ENCODE peak calls at places on chromosome 7, in five cellular contexts. Z is PC-3; K is naive thymus-derived CD8-positive, alpha-beta T cell; M is stimulated activated CD8-positive, alpha-beta memory T cell treated with anti-CD3 and anti-CD28 coated beads, Interleukin-2, amount 100 ng/mL, for 1 hour; P is trophoblast cell. W is an unnamed sample.

GRCh38 chr7:115825736-115826135 is 204.8 kb downstream of the TFEC start:
- DNase-seq in Z (no peak), K (no peak), M (no peak), P (peak; percentile 41), W (no peak)

GRCh38 chr7:74420006-74420405 is 33.7 kb upstream of the GTF2IRD1 start:
- DNase-seq in Z (no peak), K (no peak), M (no peak), P (no peak), W (no peak)

GRCh38 chr7:80902716-80903308 is 16.0 kb downstream of the SEMA3C start:
- DNase-seq in Z (peak; percentile 63), K (no peak), M (no peak), P (no peak), W (no peak)

GRCh38 chr7:30630986-30631385 is 36.3 kb downstream of the GARS1 start:
- DNase-seq in Z (no peak), K (no peak), M (no peak), P (no peak), W (no peak)

GRCh38 chr7:145489609-145490008 is 627.0 kb upstream of the CNTNAP2 start:
- DNase-seq in Z (no peak), K (no peak), M (no peak), P (no peak), W (no peak)

GRCh38 chr7:151271699-151272355 is 23.3 kb upstream of the SMARCD3 start:
- DNase-seq in Z (no peak), K (no peak), M (no peak), P (peak; percentile 14), W (peak; percentile 67)

GRCh38 chr7:42932861-42933591 is 850 bp downstream of the MRPL32 start:
- DNase-seq in Z (peak; percentile 33), K (no peak), M (no peak), P (no peak), W (peak; percentile 24)

GRCh38 chr7:155296788-155297516 is 726 bp upstream of the INSIG1 start:
- DNase-seq in Z (peak; percentile 62), K (peak; percentile 84), M (peak; percentile 78), P (peak; percentile 84), W (peak; percentile 93)

GRCh38 chr7:7103343-7104313 is 78.7 kb upstream of the C1GALT1 start:
- DNase-seq in Z (peak; percentile 81), K (no peak), M (no peak), P (no peak), W (peak; percentile 65)

GRCh38 chr7:6705959-6706665 is 635 bp downstream of the ZNF12 start:
- DNase-seq in Z (no peak), K (no peak), M (peak; percentile 11), P (peak; percentile 13), W (peak; percentile 59)

GRCh38 chr7:90655566-90655965 is 59.4 kb downstream of the CDK14 start:
- DNase-seq in Z (peak; percentile 82), K (no peak), M (no peak), P (no peak), W (peak; percentile 32)

GRCh38 chr7:11988186-11988585 is 156.2 kb upstream of the THSD7A start:
- DNase-seq in Z (no peak), K (no peak), M (no peak), P (no peak), W (no peak)

GRCh38 chr7:108420482-108420908 is 35.7 kb downstream of the NRCAM start:
- DNase-seq in Z (no peak), K (no peak), M (no peak), P (no peak), W (no peak)

GRCh38 chr7:2738110-2738509 is 50.1 kb downstream of the AMZ1 start:
- DNase-seq in Z (no peak), K (no peak), M (no peak), P (no peak), W (no peak)

GRCh38 chr7:69751026-69751425 is 152.8 kb downstream of the AUTS2 start:
- DNase-seq in Z (no peak), K (no peak), M (no peak), P (no peak), W (no peak)

GRCh38 chr7:98281757-98282652 is 519 bp downstream of the BRI3 start:
- DNase-seq in Z (no peak), K (peak; percentile 39), M (peak; percentile 10), P (no peak), W (no peak)

GRCh38 chr7:31873816-31874597 is 187.0 kb downstream of the PPP1R17 start:
- DNase-seq in Z (no peak), K (no peak), M (no peak), P (no peak), W (no peak)

GRCh38 chr7:156556083-156556482 is 84.5 kb upstream of the RNF32 start:
- DNase-seq in Z (no peak), K (no peak), M (no peak), P (no peak), W (no peak)

GRCh38 chr7:151408839-151409554 is 841 bp downstream of the WDR86 start:
- DNase-seq in Z (no peak), K (peak; percentile 53), M (peak; percentile 41), P (no peak), W (no peak)

GRCh38 chr7:147432068-147432467 is 1158.5 kb upstream of the C7orf33 start:
- DNase-seq in Z (peak; percentile 56), K (no peak), M (no peak), P (no peak), W (peak; percentile 43)

GRCh38 chr7:114481995-114482394 is 67.4 kb downstream of the FOXP2 start:
- DNase-seq in Z (no peak), K (no peak), M (no peak), P (no peak), W (no peak)

GRCh38 chr7:6257602-6258001 is 14.8 kb downstream of the CYTH3 start:
- DNase-seq in Z (no peak), K (no peak), M (no peak), P (no peak), W (no peak)

GRCh38 chr7:100573691-100574361 is at the start of gene SAP25:
- DNase-seq in Z (no peak), K (no peak), M (no peak), P (no peak), W (no peak)

GRCh38 chr7:70595741-70596574 is 536.0 kb upstream of the GALNT17 start:
- DNase-seq in Z (no peak), K (no peak), M (no peak), P (no peak), W (peak; percentile 63)

GRCh38 chr7:44678468-44679179 is 70.0 kb upstream of the ZMIZ2 start:
- DNase-seq in Z (no peak), K (no peak), M (no peak), P (peak; percentile 87), W (peak; percentile 82)

GRCh38 chr7:36942062-36942461 is 217.8 kb upstream of the AOAH start:
- DNase-seq in Z (no peak), K (no peak), M (no peak), P (no peak), W (no peak)

GRCh38 chr7:125256446-125256845 is 326.8 kb upstream of the POT1 start:
- DNase-seq in Z (no peak), K (no peak), M (no peak), P (no peak), W (no peak)